ENCODE peak calls at places on chromosome 15, in seven cellular contexts. U is HepG2, X is stomach, N is sigmoid colon, S is transverse colon, L is SK-N-SH, F is K562. V is an unnamed sample.

GRCh38 chr15:86852741-86853140 is 773.1 kb downstream of the AGBL1 start:
- DNase-seq in U (no peak), X (no peak), N (no peak), S (no peak), L (no peak), F (no peak), V (no peak)

GRCh38 chr15:75814794-75815193 is 28.5 kb upstream of the UBE2Q2 start:
- DNase-seq in U (no peak), X (no peak), N (no peak), S (no peak), L (no peak), F (no peak), V (no peak)

GRCh38 chr15:59436774-59437472 is 1.1 kb upstream of the FAM81A start:
- DNase-seq in U (no peak), X (no peak), N (peak; percentile 65), S (no peak), L (peak; percentile 37), F (no peak), V (no peak)

GRCh38 chr15:65521355-65521754 is 3.9 kb upstream of the DPP8 start:
- DNase-seq in U (no peak), X (no peak), N (no peak), S (no peak), L (no peak), F (no peak), V (no peak)

GRCh38 chr15:80752204-80752603 is 27.0 kb upstream of the CEMIP start:
- DNase-seq in U (no peak), X (no peak), N (no peak), S (no peak), L (no peak), F (no peak), V (no peak)

GRCh38 chr15:71055461-71055860 is 59.8 kb upstream of the THSD4 start:
- DNase-seq in U (no peak), X (no peak), N (no peak), S (no peak), L (no peak), F (no peak), V (no peak)

GRCh38 chr15:74664028-74664616 is 31.7 kb downstream of the EDC3 start:
- DNase-seq in U (peak; percentile 20), X (peak; percentile 80), N (no peak), S (peak; percentile 80), L (no peak), F (no peak), V (peak; percentile 89)

GRCh38 chr15:83613716-83614115 is 40.2 kb upstream of the ADAMTSL3 start:
- DNase-seq in U (no peak), X (no peak), N (no peak), S (no peak), L (no peak), F (no peak), V (no peak)

GRCh38 chr15:74904190-74904805 is 2.4 kb downstream of the FAM219B start:
- DNase-seq in U (no peak), X (no peak), N (peak; percentile 46), S (no peak), L (no peak), F (no peak), V (no peak)

GRCh38 chr15:82093774-82094211 is 48.0 kb upstream of the MEX3B start:
- DNase-seq in U (peak; percentile 41), X (no peak), N (no peak), S (no peak), L (no peak), F (peak; percentile 65), V (no peak)

GRCh38 chr15:91853501-91853967 is at the start of gene SLCO3A1:
- DNase-seq in U (no peak), X (peak; percentile 75), N (peak; percentile 87), S (peak; percentile 79), L (peak; percentile 91), F (no peak), V (peak; percentile 96)

GRCh38 chr15:38882226-38882625 is 317.6 kb upstream of the RASGRP1 start:
- DNase-seq in U (no peak), X (no peak), N (no peak), S (no peak), L (no peak), F (no peak), V (no peak)

GRCh38 chr15:53811530-53811929 is 52.1 kb upstream of the WDR72 start:
- DNase-seq in U (peak; percentile 42), X (no peak), N (no peak), S (no peak), L (peak; percentile 10), F (no peak), V (no peak)

GRCh38 chr15:55703873-55704285 is 39.1 kb downstream of the PRTG start:
- DNase-seq in U (no peak), X (no peak), N (no peak), S (no peak), L (no peak), F (no peak), V (no peak)

GRCh38 chr15:72916939-72917338 is 133.4 kb upstream of the ADPGK start:
- DNase-seq in U (no peak), X (no peak), N (no peak), S (no peak), L (no peak), F (no peak), V (no peak)

GRCh38 chr15:82159922-82160321 is 102.6 kb downstream of the EFL1 start:
- DNase-seq in U (no peak), X (no peak), N (no peak), S (no peak), L (no peak), F (no peak), V (no peak)

GRCh38 chr15:60937278-60937677 is 291.8 kb downstream of the RORA start:
- DNase-seq in U (no peak), X (no peak), N (no peak), S (no peak), L (no peak), F (no peak), V (no peak)

GRCh38 chr15:34047893-34048775 is 9.1 kb upstream of the AVEN start:
- DNase-seq in U (no peak), X (no peak), N (no peak), S (no peak), L (no peak), F (no peak), V (no peak)

GRCh38 chr15:61839541-61839940 is 220.7 kb downstream of the VPS13C start:
- DNase-seq in U (no peak), X (no peak), N (no peak), S (no peak), L (no peak), F (no peak), V (no peak)

GRCh38 chr15:27847775-27848710 is 251.1 kb downstream of the OCA2 start:
- DNase-seq in U (no peak), X (peak; percentile 9), N (no peak), S (no peak), L (no peak), F (no peak), V (no peak)

GRCh38 chr15:38440353-38441129 is 13.4 kb upstream of the FAM98B start:
- DNase-seq in U (peak; percentile 75), X (peak; percentile 49), N (no peak), S (peak; percentile 33), L (peak; percentile 58), F (peak; percentile 50), V (peak; percentile 5)

GRCh38 chr15:77036537-77037474 is 34.1 kb downstream of the TSPAN3 start:
- DNase-seq in U (no peak), X (peak; percentile 24), N (peak; percentile 63), S (peak; percentile 9), L (peak; percentile 21), F (no peak), V (no peak)

GRCh38 chr15:98548172-98548971 is 100.0 kb upstream of the IGF1R start:
- DNase-seq in U (no peak), X (peak; percentile 44), N (peak; percentile 93), S (peak; percentile 56), L (peak; percentile 64), F (no peak), V (peak; percentile 75)

GRCh38 chr15:39925112-39925830 is 5.2 kb upstream of the GPR176 start:
- DNase-seq in U (no peak), X (no peak), N (no peak), S (no peak), L (no peak), F (peak; percentile 54), V (no peak)
- TF ChIP-seq CTCF in U (no peak), X (no peak), N (no peak), S (no peak), L (no peak), F (peak; percentile 48), V (no peak)

GRCh38 chr15:41773332-41773728 is 954 bp upstream of the MAPKBP1 start:
- DNase-seq in U (no peak), X (no peak), N (no peak), S (no peak), L (no peak), F (no peak), V (no peak)

GRCh38 chr15:41774873-41775417 is 661 bp downstream of the MAPKBP1 start:
- DNase-seq in U (no peak), X (no peak), N (no peak), S (no peak), L (no peak), F (no peak), V (no peak)

GRCh38 chr15:41773729-41774061 is 589 bp upstream of the MAPKBP1 start:
- DNase-seq in U (no peak), X (no peak), N (no peak), S (no peak), L (no peak), F (no peak), V (no peak)

GRCh38 chr15:41774062-41774872 is at the start of gene MAPKBP1:
- DNase-seq in U (peak; percentile 95), X (peak; percentile 98), N (peak; percentile 98), S (peak; percentile 98), L (peak; percentile 94), F (peak; percentile 95), V (peak; percentile 100)

GRCh38 chr15:41772720-41773331 is 1.5 kb upstream of the MAPKBP1 start:
- DNase-seq in U (peak; percentile 73), X (peak; percentile 59), N (peak; percentile 73), S (peak; percentile 55), L (peak; percentile 61), F (peak; percentile 66), V (no peak)
- TF ChIP-seq POLR2AphosphoS5 in U (no peak), X (no peak), N (no peak), S (no peak), L (no peak), F (peak; percentile 29), V (no peak)

GRCh38 chr15:62895905-62896316 is 146.6 kb upstream of the TPM1 start:
- DNase-seq in U (peak; percentile 62), X (no peak), N (no peak), S (no peak), L (no peak), F (no peak), V (no peak)
- TF ChIP-seq EP300 in U (peak; percentile 43), X (no peak), N (no peak), S (no peak), L (no peak), F (no peak), V (no peak)

GRCh38 chr15:28975766-28976179 is 90.0 kb downstream of the APBA2 start:
- DNase-seq in U (peak; percentile 42), X (no peak), N (no peak), S (peak; percentile 30), L (peak; percentile 77), F (peak; percentile 74), V (no peak)
- TF ChIP-seq CTCF in U (peak; percentile 79), X (no peak), N (no peak), S (peak; percentile 43), L (peak; percentile 74), F (peak; percentile 93), V (peak; percentile 65)

V was measured in upper lobe of left lung.